ENCODE peak calls at places on chromosomes 2 and 18, in nine cellular contexts. One of them, this sample, is unnamed.

GRCh38 chr2:41782306-41783158 is 265.3 kb upstream of the PKDCC start:
- DNase-seq in effector memory CD4-positive, alpha-beta T cell: no peak
- DNase-seq in A549: peak
- DNase-seq in cardiac muscle cell: peak
- DNase-seq in sigmoid colon: no peak
- DNase-seq in ovary: no peak
- DNase-seq in foreskin fibroblast: peak
- DNase-seq in neural progenitor cell: peak
- DNase-seq in choroid plexus epithelial cell: peak
- DNase-seq in this sample: peak

GRCh38 chr2:239727182-239727775 is 297.9 kb downstream of the NDUFA10 start:
- DNase-seq in foreskin fibroblast: no peak
- DNase-seq in choroid plexus epithelial cell: no peak
- DNase-seq in ovary: no peak
- DNase-seq in sigmoid colon: peak
- DNase-seq in neural progenitor cell: no peak
- DNase-seq in cardiac muscle cell: no peak
- DNase-seq in effector memory CD4-positive, alpha-beta T cell: no peak
- DNase-seq in A549: no peak
- DNase-seq in this sample: no peak

GRCh38 chr2:180056367-180057118 is 49.4 kb upstream of the CWC22 start:
- DNase-seq in effector memory CD4-positive, alpha-beta T cell: no peak
- DNase-seq in sigmoid colon: no peak
- DNase-seq in foreskin fibroblast: no peak
- DNase-seq in cardiac muscle cell: no peak
- DNase-seq in choroid plexus epithelial cell: no peak
- DNase-seq in A549: no peak
- DNase-seq in neural progenitor cell: peak
- DNase-seq in ovary: no peak
- DNase-seq in this sample: no peak

GRCh38 chr2:69164379-69164778 is 151.4 kb downstream of the ANTXR1 start:
- DNase-seq in ovary: no peak
- DNase-seq in neural progenitor cell: no peak
- DNase-seq in cardiac muscle cell: peak
- DNase-seq in A549: no peak
- DNase-seq in choroid plexus epithelial cell: peak
- DNase-seq in foreskin fibroblast: peak
- DNase-seq in sigmoid colon: no peak
- DNase-seq in effector memory CD4-positive, alpha-beta T cell: no peak
- DNase-seq in this sample: peak

GRCh38 chr2:72958542-72959385 is 41.4 kb downstream of the EMX1 start:
- DNase-seq in effector memory CD4-positive, alpha-beta T cell: no peak
- DNase-seq in foreskin fibroblast: no peak
- DNase-seq in A549: no peak
- DNase-seq in sigmoid colon: no peak
- DNase-seq in ovary: no peak
- DNase-seq in choroid plexus epithelial cell: no peak
- DNase-seq in neural progenitor cell: no peak
- DNase-seq in cardiac muscle cell: no peak
- DNase-seq in this sample: no peak

GRCh38 chr2:185208261-185208660 is 530.3 kb upstream of the FSIP2 start:
- DNase-seq in ovary: no peak
- DNase-seq in foreskin fibroblast: no peak
- DNase-seq in effector memory CD4-positive, alpha-beta T cell: no peak
- DNase-seq in choroid plexus epithelial cell: peak
- DNase-seq in sigmoid colon: no peak
- DNase-seq in cardiac muscle cell: peak
- DNase-seq in neural progenitor cell: peak
- DNase-seq in A549: peak
- DNase-seq in this sample: peak

GRCh38 chr2:85706604-85707296 is 12.6 kb downstream of the GNLY start:
- DNase-seq in ovary: no peak
- DNase-seq in sigmoid colon: peak
- DNase-seq in neural progenitor cell: no peak
- DNase-seq in A549: no peak
- DNase-seq in choroid plexus epithelial cell: no peak
- DNase-seq in foreskin fibroblast: no peak
- DNase-seq in cardiac muscle cell: no peak
- DNase-seq in effector memory CD4-positive, alpha-beta T cell: no peak
- DNase-seq in this sample: no peak

GRCh38 chr2:27194538-27195354 is 17.1 kb upstream of the ATRAID start:
- DNase-seq in neural progenitor cell: no peak
- DNase-seq in ovary: no peak
- DNase-seq in choroid plexus epithelial cell: peak
- DNase-seq in cardiac muscle cell: no peak
- DNase-seq in sigmoid colon: no peak
- DNase-seq in effector memory CD4-positive, alpha-beta T cell: no peak
- DNase-seq in foreskin fibroblast: no peak
- DNase-seq in A549: peak
- DNase-seq in this sample: peak

GRCh38 chr2:23497063-23497462 is 112.1 kb downstream of the KLHL29 start:
- DNase-seq in choroid plexus epithelial cell: peak
- DNase-seq in cardiac muscle cell: no peak
- DNase-seq in A549: no peak
- DNase-seq in sigmoid colon: no peak
- DNase-seq in neural progenitor cell: no peak
- DNase-seq in foreskin fibroblast: no peak
- DNase-seq in ovary: no peak
- DNase-seq in effector memory CD4-positive, alpha-beta T cell: no peak
- DNase-seq in this sample: peak

GRCh38 chr2:98436734-98437133 is 7.9 kb upstream of the INPP4A start:
- DNase-seq in cardiac muscle cell: no peak
- DNase-seq in foreskin fibroblast: no peak
- DNase-seq in neural progenitor cell: no peak
- DNase-seq in sigmoid colon: no peak
- DNase-seq in choroid plexus epithelial cell: no peak
- DNase-seq in ovary: no peak
- DNase-seq in A549: peak
- DNase-seq in effector memory CD4-positive, alpha-beta T cell: no peak
- DNase-seq in this sample: no peak

GRCh38 chr18:77208969-77209368 is 40.7 kb upstream of the GALR1 start:
- DNase-seq in neural progenitor cell: no peak
- DNase-seq in cardiac muscle cell: no peak
- DNase-seq in effector memory CD4-positive, alpha-beta T cell: no peak
- DNase-seq in choroid plexus epithelial cell: peak
- DNase-seq in sigmoid colon: peak
- DNase-seq in A549: no peak
- DNase-seq in foreskin fibroblast: peak
- DNase-seq in ovary: no peak
- DNase-seq in this sample: peak

GRCh38 chr2:203175371-203175770 is 63.4 kb upstream of the CYP20A1 start:
- DNase-seq in choroid plexus epithelial cell: peak
- DNase-seq in ovary: no peak
- DNase-seq in cardiac muscle cell: no peak
- DNase-seq in A549: no peak
- DNase-seq in neural progenitor cell: no peak
- DNase-seq in foreskin fibroblast: no peak
- DNase-seq in sigmoid colon: no peak
- DNase-seq in effector memory CD4-positive, alpha-beta T cell: no peak
- DNase-seq in this sample: no peak

GRCh38 chr18:59155140-59155539 is 15.5 kb downstream of the SEC11C start:
- DNase-seq in ovary: no peak
- DNase-seq in A549: peak
- DNase-seq in foreskin fibroblast: no peak
- DNase-seq in choroid plexus epithelial cell: peak
- DNase-seq in sigmoid colon: no peak
- DNase-seq in cardiac muscle cell: no peak
- DNase-seq in neural progenitor cell: no peak
- DNase-seq in effector memory CD4-positive, alpha-beta T cell: no peak
- DNase-seq in this sample: peak

GRCh38 chr2:96088340-96089335 is 27.7 kb downstream of the ADRA2B start:
- DNase-seq in sigmoid colon: peak
- DNase-seq in effector memory CD4-positive, alpha-beta T cell: no peak
- DNase-seq in foreskin fibroblast: no peak
- DNase-seq in ovary: no peak
- DNase-seq in A549: no peak
- DNase-seq in neural progenitor cell: peak
- DNase-seq in cardiac muscle cell: no peak
- DNase-seq in choroid plexus epithelial cell: no peak
- DNase-seq in this sample: no peak

GRCh38 chr2:50840346-50841124 is 191.4 kb downstream of the NRXN1 start:
- DNase-seq in effector memory CD4-positive, alpha-beta T cell: no peak
- DNase-seq in A549: no peak
- DNase-seq in sigmoid colon: no peak
- DNase-seq in neural progenitor cell: no peak
- DNase-seq in choroid plexus epithelial cell: no peak
- DNase-seq in ovary: no peak
- DNase-seq in foreskin fibroblast: no peak
- DNase-seq in cardiac muscle cell: no peak
- DNase-seq in this sample: no peak

GRCh38 chr2:240500561-240501423 is 57.0 kb downstream of the ANKMY1 start:
- DNase-seq in effector memory CD4-positive, alpha-beta T cell: no peak
- DNase-seq in cardiac muscle cell: no peak
- DNase-seq in A549: no peak
- DNase-seq in neural progenitor cell: no peak
- DNase-seq in choroid plexus epithelial cell: no peak
- DNase-seq in ovary: no peak
- DNase-seq in foreskin fibroblast: no peak
- DNase-seq in sigmoid colon: peak
- DNase-seq in this sample: no peak

DNA sequence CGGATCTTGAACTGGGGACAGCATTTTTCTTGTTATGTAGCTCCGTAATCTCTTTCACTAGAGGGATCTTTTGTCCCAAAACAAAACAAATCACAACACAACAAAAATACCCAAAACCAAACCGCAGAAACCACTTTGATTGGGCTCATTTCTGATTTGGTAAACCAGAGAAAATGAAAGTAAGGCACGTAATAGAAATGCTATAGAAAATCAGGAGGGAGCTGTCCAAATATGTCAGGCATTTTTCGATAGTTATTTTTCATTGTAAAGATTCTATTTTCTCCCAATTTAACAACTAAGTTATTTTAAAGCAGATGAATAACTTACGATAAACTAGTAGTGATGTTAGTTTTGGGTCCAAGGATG is 406.5 kb downstream of the XIRP2 start:
- DNase-seq in cardiac muscle cell: no peak
- DNase-seq in A549: no peak
- DNase-seq in effector memory CD4-positive, alpha-beta T cell: no peak
- DNase-seq in foreskin fibroblast: no peak
- DNase-seq in ovary: no peak
- DNase-seq in choroid plexus epithelial cell: no peak
- DNase-seq in sigmoid colon: no peak
- DNase-seq in neural progenitor cell: no peak
- DNase-seq in this sample: peak
- H3K4me3 ChIP-seq in cardiac muscle cell: peak
- H3K4me3 ChIP-seq in A549: no peak
- H3K4me3 ChIP-seq in effector memory CD4-positive, alpha-beta T cell: no peak
- H3K4me3 ChIP-seq in foreskin fibroblast: peak
- H3K4me3 ChIP-seq in ovary: peak
- H3K4me3 ChIP-seq in choroid plexus epithelial cell: peak
- H3K4me3 ChIP-seq in sigmoid colon: peak
- H3K4me3 ChIP-seq in neural progenitor cell: peak
- H3K4me3 ChIP-seq in this sample: peak

GRCh38 chr2:44955593-44956449 is 14.3 kb downstream of the SIX3 start:
- DNase-seq in choroid plexus epithelial cell: peak
- DNase-seq in effector memory CD4-positive, alpha-beta T cell: peak
- DNase-seq in cardiac muscle cell: peak
- DNase-seq in ovary: peak
- DNase-seq in A549: peak
- DNase-seq in foreskin fibroblast: peak
- DNase-seq in neural progenitor cell: peak
- DNase-seq in sigmoid colon: peak
- DNase-seq in this sample: peak
- H3K4me3 ChIP-seq in choroid plexus epithelial cell: peak
- H3K4me3 ChIP-seq in effector memory CD4-positive, alpha-beta T cell: no peak
- H3K4me3 ChIP-seq in cardiac muscle cell: peak
- H3K4me3 ChIP-seq in ovary: no peak
- H3K4me3 ChIP-seq in A549: peak
- H3K4me3 ChIP-seq in foreskin fibroblast: peak
- H3K4me3 ChIP-seq in neural progenitor cell: peak
- H3K4me3 ChIP-seq in sigmoid colon: no peak
- H3K4me3 ChIP-seq in this sample: no peak

GRCh38 chr2:231696004-231696367 is 12.3 kb upstream of the PTMA start:
- DNase-seq in ovary: peak
- DNase-seq in A549: no peak
- DNase-seq in neural progenitor cell: peak
- DNase-seq in cardiac muscle cell: no peak
- DNase-seq in sigmoid colon: peak
- DNase-seq in foreskin fibroblast: peak
- DNase-seq in choroid plexus epithelial cell: peak
- DNase-seq in effector memory CD4-positive, alpha-beta T cell: no peak
- DNase-seq in this sample: peak
- H3K4me3 ChIP-seq in ovary: no peak
- H3K4me3 ChIP-seq in A549: no peak
- H3K4me3 ChIP-seq in neural progenitor cell: no peak
- H3K4me3 ChIP-seq in cardiac muscle cell: no peak
- H3K4me3 ChIP-seq in sigmoid colon: no peak
- H3K4me3 ChIP-seq in foreskin fibroblast: no peak
- H3K4me3 ChIP-seq in choroid plexus epithelial cell: no peak
- H3K4me3 ChIP-seq in effector memory CD4-positive, alpha-beta T cell: no peak
- H3K4me3 ChIP-seq in this sample: no peak

GRCh38 chr18:23616258-23616657 is 30.0 kb upstream of the NPC1 start:
- DNase-seq in neural progenitor cell: no peak
- DNase-seq in choroid plexus epithelial cell: no peak
- DNase-seq in cardiac muscle cell: no peak
- DNase-seq in A549: no peak
- DNase-seq in effector memory CD4-positive, alpha-beta T cell: no peak
- DNase-seq in ovary: no peak
- DNase-seq in sigmoid colon: no peak
- DNase-seq in foreskin fibroblast: no peak
- DNase-seq in this sample: no peak

GRCh38 chr18:23614891-23615290 is 28.6 kb upstream of the NPC1 start:
- DNase-seq in sigmoid colon: no peak
- DNase-seq in A549: no peak
- DNase-seq in ovary: no peak
- DNase-seq in foreskin fibroblast: no peak
- DNase-seq in cardiac muscle cell: no peak
- DNase-seq in effector memory CD4-positive, alpha-beta T cell: no peak
- DNase-seq in neural progenitor cell: no peak
- DNase-seq in choroid plexus epithelial cell: no peak
- DNase-seq in this sample: no peak

GRCh38 chr18:23617412-23618009 is 31.2 kb upstream of the NPC1 start:
- DNase-seq in cardiac muscle cell: no peak
- DNase-seq in ovary: no peak
- DNase-seq in A549: no peak
- DNase-seq in choroid plexus epithelial cell: no peak
- DNase-seq in neural progenitor cell: no peak
- DNase-seq in effector memory CD4-positive, alpha-beta T cell: no peak
- DNase-seq in foreskin fibroblast: no peak
- DNase-seq in sigmoid colon: no peak
- DNase-seq in this sample: no peak

GRCh38 chr18:23619388-23619873 is 33.1 kb upstream of the NPC1 start:
- DNase-seq in choroid plexus epithelial cell: peak
- DNase-seq in cardiac muscle cell: peak
- DNase-seq in neural progenitor cell: peak
- DNase-seq in sigmoid colon: no peak
- DNase-seq in foreskin fibroblast: peak
- DNase-seq in effector memory CD4-positive, alpha-beta T cell: no peak
- DNase-seq in ovary: peak
- DNase-seq in A549: no peak
- DNase-seq in this sample: peak

DNA sequence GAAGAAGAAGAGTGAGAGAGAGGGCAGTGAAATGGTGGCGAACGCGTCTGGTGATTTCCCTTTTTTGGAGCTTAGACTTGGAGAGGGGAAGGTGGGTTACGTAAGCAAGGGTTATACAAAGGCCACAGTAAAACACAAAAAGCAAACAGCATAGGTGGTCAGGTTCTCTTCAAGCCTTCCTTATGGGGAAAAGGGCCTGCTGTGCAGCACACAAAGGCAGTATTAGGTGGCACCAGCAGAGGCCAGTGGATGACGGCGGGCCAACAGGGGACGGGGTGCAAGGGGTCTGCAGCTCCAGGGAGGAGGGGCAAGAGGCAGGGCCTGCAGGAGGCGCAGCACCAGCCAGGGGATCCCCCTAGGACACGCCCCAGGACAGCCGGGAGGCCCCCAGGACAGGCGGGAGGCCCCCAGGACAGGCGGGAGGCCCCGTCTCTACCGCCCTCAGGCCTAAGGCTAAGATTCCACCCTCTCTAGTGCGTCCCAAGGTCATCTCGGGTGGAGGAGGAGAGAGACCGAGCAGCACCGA is 32.6 kb upstream of the NPC1 start:
- DNase-seq in choroid plexus epithelial cell: no peak
- DNase-seq in A549: peak
- DNase-seq in effector memory CD4-positive, alpha-beta T cell: no peak
- DNase-seq in neural progenitor cell: peak
- DNase-seq in ovary: peak
- DNase-seq in foreskin fibroblast: no peak
- DNase-seq in cardiac muscle cell: peak
- DNase-seq in sigmoid colon: peak
- DNase-seq in this sample: no peak
- H3K4me3 ChIP-seq in choroid plexus epithelial cell: peak
- H3K4me3 ChIP-seq in A549: no peak
- H3K4me3 ChIP-seq in effector memory CD4-positive, alpha-beta T cell: peak
- H3K4me3 ChIP-seq in neural progenitor cell: peak
- H3K4me3 ChIP-seq in ovary: peak
- H3K4me3 ChIP-seq in foreskin fibroblast: peak
- H3K4me3 ChIP-seq in cardiac muscle cell: peak
- H3K4me3 ChIP-seq in sigmoid colon: peak
- H3K4me3 ChIP-seq in this sample: peak

This sample was measured in fibroblast of villous mesenchyme.